ENCODE peak calls at places on chromosomes 5 and 9, in four cellular contexts. One of them, this sample, is unnamed.

GRCh38 chr5:83718195-83718825 is 2.3 kb downstream of the HAPLN1 start:
- DNase-seq in CD8-positive, alpha-beta T cell: no peak
- DNase-seq in GM13976: peak; percentile 62
- DNase-seq in IMR-90: peak; percentile 73
- DNase-seq in this sample: peak; percentile 79

GRCh38 chr5:41875121-41875520 is 4.9 kb upstream of the OXCT1 start:
- DNase-seq in CD8-positive, alpha-beta T cell: no peak
- DNase-seq in GM13976: no peak
- DNase-seq in IMR-90: no peak
- DNase-seq in this sample: peak; percentile 23

GRCh38 chr9:116493183-116493582 is 193.9 kb upstream of the TRIM32 start:
- DNase-seq in CD8-positive, alpha-beta T cell: no peak
- DNase-seq in GM13976: no peak
- DNase-seq in IMR-90: peak; percentile 43
- DNase-seq in this sample: no peak

GRCh38 chr9:110742741-110743371 is 74.3 kb downstream of the MUSK start:
- DNase-seq in CD8-positive, alpha-beta T cell: no peak
- DNase-seq in GM13976: no peak
- DNase-seq in IMR-90: peak; percentile 93
- DNase-seq in this sample: no peak

GRCh38 chr5:102115736-102116135 is 180.3 kb downstream of the SLCO4C1 start:
- DNase-seq in CD8-positive, alpha-beta T cell: no peak
- DNase-seq in GM13976: no peak
- DNase-seq in IMR-90: no peak
- DNase-seq in this sample: no peak

GRCh38 chr9:15246688-15247087 is 60.3 kb downstream of the TTC39B start:
- DNase-seq in CD8-positive, alpha-beta T cell: no peak
- DNase-seq in GM13976: no peak
- DNase-seq in IMR-90: peak; percentile 55
- DNase-seq in this sample: no peak

GRCh38 chr9:78865757-78866156 is 568.8 kb downstream of the PSAT1 start:
- DNase-seq in CD8-positive, alpha-beta T cell: no peak
- DNase-seq in GM13976: no peak
- DNase-seq in IMR-90: no peak
- DNase-seq in this sample: no peak

GRCh38 chr5:1172670-1173404 is 28.6 kb upstream of the SLC6A19 start:
- DNase-seq in CD8-positive, alpha-beta T cell: peak; percentile 25
- DNase-seq in GM13976: no peak
- DNase-seq in IMR-90: no peak
- DNase-seq in this sample: no peak

GRCh38 chr9:93139365-93140182 is 5.5 kb upstream of the NINJ1 start:
- DNase-seq in CD8-positive, alpha-beta T cell: no peak
- DNase-seq in GM13976: no peak
- DNase-seq in IMR-90: no peak
- DNase-seq in this sample: no peak

GRCh38 chr5:5141625-5142527 is 1.7 kb downstream of the ADAMTS16 start:
- DNase-seq in CD8-positive, alpha-beta T cell: peak; percentile 59
- DNase-seq in GM13976: peak; percentile 53
- DNase-seq in IMR-90: peak; percentile 51
- DNase-seq in this sample: peak; percentile 73

GRCh38 chr9:93098236-93098946 is 2.4 kb downstream of the CARD19 start:
- DNase-seq in CD8-positive, alpha-beta T cell: peak; percentile 75
- DNase-seq in GM13976: no peak
- DNase-seq in IMR-90: peak; percentile 98
- DNase-seq in this sample: no peak

GRCh38 chr5:172370648-172371248 is 83.6 kb downstream of the SH3PXD2B start:
- DNase-seq in CD8-positive, alpha-beta T cell: no peak
- DNase-seq in GM13976: no peak
- DNase-seq in IMR-90: peak; percentile 71
- DNase-seq in this sample: peak; percentile 34
- TF ChIP-seq CTCF in CD8-positive, alpha-beta T cell: peak; percentile 47
- TF ChIP-seq CTCF in GM13976: peak; percentile 17
- TF ChIP-seq CTCF in IMR-90: peak; percentile 63
- TF ChIP-seq CTCF in this sample: peak; percentile 34

GRCh38 chr5:18048449-18048848 is 414.2 kb downstream of the TAF11L14 start:
- DNase-seq in CD8-positive, alpha-beta T cell: no peak
- DNase-seq in GM13976: no peak
- DNase-seq in IMR-90: no peak
- DNase-seq in this sample: no peak

GRCh38 chr5:18037718-18038117 is 403.5 kb downstream of the TAF11L14 start:
- DNase-seq in CD8-positive, alpha-beta T cell: no peak
- DNase-seq in GM13976: no peak
- DNase-seq in IMR-90: no peak
- DNase-seq in this sample: no peak

GRCh38 chr5:18043344-18043743 is 409.1 kb downstream of the TAF11L14 start:
- DNase-seq in CD8-positive, alpha-beta T cell: no peak
- DNase-seq in GM13976: no peak
- DNase-seq in IMR-90: no peak
- DNase-seq in this sample: no peak
- TF ChIP-seq CTCF in CD8-positive, alpha-beta T cell: no peak
- TF ChIP-seq CTCF in GM13976: no peak
- TF ChIP-seq CTCF in IMR-90: no peak
- TF ChIP-seq CTCF in this sample: no peak

DNA sequence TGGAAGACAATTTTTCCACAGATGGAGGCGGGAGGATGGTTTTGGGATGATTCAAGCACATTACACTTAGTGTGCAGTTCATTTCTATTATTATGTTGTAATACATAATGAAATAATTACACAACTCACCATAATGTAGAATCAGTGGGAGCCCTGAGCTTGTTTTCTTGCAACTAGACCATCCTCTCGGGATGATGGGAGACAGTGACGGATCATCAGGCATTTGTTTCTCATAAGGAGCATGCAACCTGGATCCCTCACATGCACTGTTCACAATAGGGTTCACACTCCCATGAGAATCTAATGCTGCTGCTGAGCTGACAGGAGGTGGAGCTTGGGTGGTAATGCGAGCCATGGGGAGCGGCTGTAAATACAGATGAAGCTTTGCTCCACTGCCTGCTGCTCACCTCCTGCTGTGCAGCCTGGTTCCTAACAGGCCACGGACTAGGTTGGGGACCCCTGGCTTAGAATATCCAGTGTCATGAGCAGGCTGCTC is 1.6 kb downstream of the STKLD1 start:
- DNase-seq in CD8-positive, alpha-beta T cell: no peak
- DNase-seq in GM13976: no peak
- DNase-seq in IMR-90: peak; percentile 17
- DNase-seq in this sample: no peak
- TF ChIP-seq CTCF in CD8-positive, alpha-beta T cell: no peak
- TF ChIP-seq CTCF in GM13976: no peak
- TF ChIP-seq CTCF in IMR-90: no peak
- TF ChIP-seq CTCF in this sample: no peak

GRCh38 chr9:101140728-101141127 is 112.2 kb downstream of the PLPPR1 start:
- DNase-seq in CD8-positive, alpha-beta T cell: no peak
- DNase-seq in GM13976: no peak
- DNase-seq in IMR-90: no peak
- DNase-seq in this sample: no peak

DNA sequence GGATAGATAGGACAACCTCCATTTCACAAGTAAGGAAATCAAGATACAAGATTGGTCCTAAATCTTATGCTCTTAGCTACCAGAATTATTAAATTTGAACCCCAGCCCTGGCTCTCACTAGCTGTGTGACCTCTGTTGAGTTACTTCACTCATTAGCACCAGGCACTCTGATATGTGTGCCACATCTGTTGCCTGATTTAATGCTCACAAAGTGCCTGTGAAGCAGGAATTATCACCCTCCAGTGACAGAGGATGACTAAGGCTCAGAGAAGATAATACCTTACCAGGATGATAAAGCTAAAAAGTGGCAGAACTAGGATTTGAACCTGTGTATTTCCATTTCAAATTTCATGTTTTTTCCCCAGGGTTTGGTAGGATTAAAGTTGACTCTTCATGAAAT is 110.0 kb downstream of the PLPPR1 start:
- DNase-seq in CD8-positive, alpha-beta T cell: no peak
- DNase-seq in GM13976: no peak
- DNase-seq in IMR-90: no peak
- DNase-seq in this sample: no peak
- TF ChIP-seq CTCF in CD8-positive, alpha-beta T cell: no peak
- TF ChIP-seq CTCF in GM13976: no peak
- TF ChIP-seq CTCF in IMR-90: no peak
- TF ChIP-seq CTCF in this sample: no peak

GRCh38 chr5:109411175-109411514 is 1.4 kb upstream of the PJA2 start:
- DNase-seq in CD8-positive, alpha-beta T cell: no peak
- DNase-seq in GM13976: no peak
- DNase-seq in IMR-90: no peak
- DNase-seq in this sample: no peak

GRCh38 chr5:109411627-109412026 is 1.9 kb upstream of the PJA2 start:
- DNase-seq in CD8-positive, alpha-beta T cell: no peak
- DNase-seq in GM13976: no peak
- DNase-seq in IMR-90: peak; percentile 97
- DNase-seq in this sample: no peak

GRCh38 chr5:109409061-109409843 is 522 bp downstream of the PJA2 start:
- DNase-seq in CD8-positive, alpha-beta T cell: peak; percentile 82
- DNase-seq in GM13976: peak; percentile 74
- DNase-seq in IMR-90: peak; percentile 80
- DNase-seq in this sample: peak; percentile 66

GRCh38 chr5:109410389-109411174 is 808 bp upstream of the PJA2 start:
- DNase-seq in CD8-positive, alpha-beta T cell: peak; percentile 39
- DNase-seq in GM13976: peak; percentile 19
- DNase-seq in IMR-90: peak; percentile 75
- DNase-seq in this sample: peak; percentile 27

DNA sequence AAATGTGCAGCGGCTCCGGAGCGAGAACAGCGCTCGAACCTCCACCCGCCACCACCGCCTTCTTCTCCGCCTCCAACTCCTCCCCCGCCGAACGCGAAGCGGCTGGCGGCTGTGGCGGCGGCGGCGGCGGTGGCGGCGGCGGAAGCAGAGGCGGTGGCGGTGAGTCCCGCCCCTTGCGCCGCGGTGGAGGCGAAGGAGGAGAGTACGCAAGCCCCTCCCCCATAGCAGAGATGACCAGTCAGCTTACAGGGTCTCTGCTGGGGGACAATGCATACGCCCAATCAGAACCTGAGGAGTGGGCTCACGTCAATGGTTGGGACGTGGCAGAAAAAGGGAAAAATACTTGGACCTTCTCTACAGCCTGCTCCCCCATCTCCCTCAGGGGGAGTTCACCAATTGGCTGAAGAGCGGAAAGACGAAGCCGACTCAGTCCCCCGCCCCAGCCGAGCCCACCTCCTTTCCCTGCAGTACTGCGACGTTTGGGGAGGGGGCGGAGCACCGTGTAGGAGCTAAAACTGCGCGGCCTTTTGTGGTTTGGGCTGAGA is at the start of gene PJA2:
- DNase-seq in CD8-positive, alpha-beta T cell: peak; percentile 95
- DNase-seq in GM13976: peak; percentile 93
- DNase-seq in IMR-90: peak; percentile 100
- DNase-seq in this sample: peak; percentile 92
- TF ChIP-seq CTCF in CD8-positive, alpha-beta T cell: peak; percentile 39
- TF ChIP-seq CTCF in GM13976: no peak
- TF ChIP-seq CTCF in IMR-90: peak; percentile 17
- TF ChIP-seq CTCF in this sample: no peak

GRCh38 chr9:114973216-114973615 is 42.8 kb upstream of the TNFSF8 start:
- DNase-seq in CD8-positive, alpha-beta T cell: no peak
- DNase-seq in GM13976: no peak
- DNase-seq in IMR-90: no peak
- DNase-seq in this sample: no peak
- TF ChIP-seq CTCF in CD8-positive, alpha-beta T cell: no peak
- TF ChIP-seq CTCF in GM13976: no peak
- TF ChIP-seq CTCF in IMR-90: no peak
- TF ChIP-seq CTCF in this sample: no peak

GRCh38 chr5:170747851-170748250 is 35.7 kb upstream of the GABRP start:
- DNase-seq in CD8-positive, alpha-beta T cell: no peak
- DNase-seq in GM13976: no peak
- DNase-seq in IMR-90: no peak
- DNase-seq in this sample: no peak
- TF ChIP-seq CTCF in CD8-positive, alpha-beta T cell: no peak
- TF ChIP-seq CTCF in GM13976: no peak
- TF ChIP-seq CTCF in IMR-90: peak; percentile 34
- TF ChIP-seq CTCF in this sample: no peak

GRCh38 chr5:132866342-132867045 is at the start of the genes GDF9 and UQCRQ:
- DNase-seq in CD8-positive, alpha-beta T cell: peak; percentile 89
- DNase-seq in GM13976: peak; percentile 98
- DNase-seq in IMR-90: peak; percentile 100
- DNase-seq in this sample: peak; percentile 95
- TF ChIP-seq CTCF in CD8-positive, alpha-beta T cell: no peak
- TF ChIP-seq CTCF in GM13976: peak; percentile 19
- TF ChIP-seq CTCF in IMR-90: peak; percentile 46
- TF ChIP-seq CTCF in this sample: no peak

GRCh38 chr5:14364096-14364495 is 217.5 kb upstream of the OTULINL start:
- DNase-seq in CD8-positive, alpha-beta T cell: no peak
- DNase-seq in GM13976: no peak
- DNase-seq in IMR-90: no peak
- DNase-seq in this sample: no peak
- TF ChIP-seq CTCF in CD8-positive, alpha-beta T cell: peak; percentile 65
- TF ChIP-seq CTCF in GM13976: no peak
- TF ChIP-seq CTCF in IMR-90: peak; percentile 15
- TF ChIP-seq CTCF in this sample: no peak

GRCh38 chr9:81969971-81970370 is 18.6 kb upstream of the SPATA31D1 start:
- DNase-seq in CD8-positive, alpha-beta T cell: no peak
- DNase-seq in GM13976: no peak
- DNase-seq in IMR-90: peak; percentile 39
- DNase-seq in this sample: no peak
- TF ChIP-seq CTCF in CD8-positive, alpha-beta T cell: no peak
- TF ChIP-seq CTCF in GM13976: no peak
- TF ChIP-seq CTCF in IMR-90: no peak
- TF ChIP-seq CTCF in this sample: no peak

This sample was measured in GM20000.